ENCODE peak calls at places on chromosome 16, in four cellular contexts. One of them, this sample, is unnamed.
A peak's percentile ranks its signal among the peaks of the same experiment; 100 is the strongest.

GRCh38 chr16:59748531-59748930 is 1014.4 kb upstream of the GOT2 start:
- DNase-seq in H54: no peak
- DNase-seq in stimulated activated CD8-positive, alpha-beta memory T cell treated with anti-CD3 and anti-CD28 coated beads, Interleukin-4, amount 100 ng/mL, for 24 hours: no peak
- DNase-seq in CD8-positive, alpha-beta memory T cell: no peak
- DNase-seq in this sample: no peak

GRCh38 chr16:74107795-74108610 is 188.6 kb upstream of the PSMD7 start:
- DNase-seq in H54: peak; percentile 7
- DNase-seq in CD8-positive, alpha-beta memory T cell: no peak
- DNase-seq in stimulated activated CD8-positive, alpha-beta memory T cell treated with anti-CD3 and anti-CD28 coated beads, Interleukin-4, amount 100 ng/mL, for 24 hours: peak; percentile 15
- DNase-seq in this sample: peak; percentile 19

GRCh38 chr16:2751577-2752034 is 832 bp upstream of the SRRM2 start:
- DNase-seq in H54: no peak
- DNase-seq in CD8-positive, alpha-beta memory T cell: no peak
- DNase-seq in stimulated activated CD8-positive, alpha-beta memory T cell treated with anti-CD3 and anti-CD28 coated beads, Interleukin-4, amount 100 ng/mL, for 24 hours: no peak
- DNase-seq in this sample: peak; percentile 68

GRCh38 chr16:71205482-71206131 is 24.9 kb downstream of the HYDIN start:
- DNase-seq in stimulated activated CD8-positive, alpha-beta memory T cell treated with anti-CD3 and anti-CD28 coated beads, Interleukin-4, amount 100 ng/mL, for 24 hours: no peak
- DNase-seq in CD8-positive, alpha-beta memory T cell: no peak
- DNase-seq in H54: no peak
- DNase-seq in this sample: no peak

GRCh38 chr16:86216591-86216990 is 293.7 kb upstream of the FOXF1 start:
- DNase-seq in H54: no peak
- DNase-seq in stimulated activated CD8-positive, alpha-beta memory T cell treated with anti-CD3 and anti-CD28 coated beads, Interleukin-4, amount 100 ng/mL, for 24 hours: no peak
- DNase-seq in CD8-positive, alpha-beta memory T cell: no peak
- DNase-seq in this sample: no peak

GRCh38 chr16:72995151-72995881 is 52.6 kb downstream of the ZFHX3 start:
- DNase-seq in stimulated activated CD8-positive, alpha-beta memory T cell treated with anti-CD3 and anti-CD28 coated beads, Interleukin-4, amount 100 ng/mL, for 24 hours: no peak
- DNase-seq in CD8-positive, alpha-beta memory T cell: no peak
- DNase-seq in H54: no peak
- DNase-seq in this sample: no peak

GRCh38 chr16:19219836-19220235 is 51.8 kb downstream of the SYT17 start:
- DNase-seq in stimulated activated CD8-positive, alpha-beta memory T cell treated with anti-CD3 and anti-CD28 coated beads, Interleukin-4, amount 100 ng/mL, for 24 hours: no peak
- DNase-seq in CD8-positive, alpha-beta memory T cell: no peak
- DNase-seq in H54: no peak
- DNase-seq in this sample: no peak

GRCh38 chr16:89471225-89471624 is 19.1 kb downstream of the ANKRD11 start:
- DNase-seq in stimulated activated CD8-positive, alpha-beta memory T cell treated with anti-CD3 and anti-CD28 coated beads, Interleukin-4, amount 100 ng/mL, for 24 hours: no peak
- DNase-seq in H54: peak; percentile 75
- DNase-seq in CD8-positive, alpha-beta memory T cell: no peak
- DNase-seq in this sample: no peak

GRCh38 chr16:24771132-24771778 is 41.8 kb downstream of the TNRC6A start:
- DNase-seq in H54: no peak
- DNase-seq in CD8-positive, alpha-beta memory T cell: no peak
- DNase-seq in stimulated activated CD8-positive, alpha-beta memory T cell treated with anti-CD3 and anti-CD28 coated beads, Interleukin-4, amount 100 ng/mL, for 24 hours: no peak
- DNase-seq in this sample: no peak

GRCh38 chr16:80924372-80924978 is 82.2 kb downstream of the CMC2 start:
- DNase-seq in CD8-positive, alpha-beta memory T cell: peak; percentile 2
- DNase-seq in H54: no peak
- DNase-seq in stimulated activated CD8-positive, alpha-beta memory T cell treated with anti-CD3 and anti-CD28 coated beads, Interleukin-4, amount 100 ng/mL, for 24 hours: peak; percentile 9
- DNase-seq in this sample: peak; percentile 24

GRCh38 chr16:21263640-21264211 is 14.4 kb downstream of the CRYM start:
- DNase-seq in stimulated activated CD8-positive, alpha-beta memory T cell treated with anti-CD3 and anti-CD28 coated beads, Interleukin-4, amount 100 ng/mL, for 24 hours: no peak
- DNase-seq in CD8-positive, alpha-beta memory T cell: no peak
- DNase-seq in H54: no peak
- DNase-seq in this sample: peak; percentile 11

GRCh38 chr16:14497245-14498082 is 132.6 kb downstream of the PARN start:
- DNase-seq in CD8-positive, alpha-beta memory T cell: no peak
- DNase-seq in H54: no peak
- DNase-seq in stimulated activated CD8-positive, alpha-beta memory T cell treated with anti-CD3 and anti-CD28 coated beads, Interleukin-4, amount 100 ng/mL, for 24 hours: no peak
- DNase-seq in this sample: no peak

GRCh38 chr16:50067290-50067853 is 1.6 kb downstream of the HEATR3 start:
- DNase-seq in stimulated activated CD8-positive, alpha-beta memory T cell treated with anti-CD3 and anti-CD28 coated beads, Interleukin-4, amount 100 ng/mL, for 24 hours: no peak
- DNase-seq in H54: peak; percentile 7
- DNase-seq in CD8-positive, alpha-beta memory T cell: no peak
- DNase-seq in this sample: no peak

GRCh38 chr16:50093607-50094570 is 28.1 kb downstream of the HEATR3 start:
- DNase-seq in CD8-positive, alpha-beta memory T cell: no peak
- DNase-seq in H54: no peak
- DNase-seq in stimulated activated CD8-positive, alpha-beta memory T cell treated with anti-CD3 and anti-CD28 coated beads, Interleukin-4, amount 100 ng/mL, for 24 hours: no peak
- DNase-seq in this sample: no peak

GRCh38 chr16:73019456-73020362 is 28.2 kb downstream of the ZFHX3 start:
- DNase-seq in CD8-positive, alpha-beta memory T cell: no peak
- DNase-seq in H54: peak; percentile 64
- DNase-seq in stimulated activated CD8-positive, alpha-beta memory T cell treated with anti-CD3 and anti-CD28 coated beads, Interleukin-4, amount 100 ng/mL, for 24 hours: no peak
- DNase-seq in this sample: no peak

GRCh38 chr16:30053376-30054015 is 12.1 kb upstream of the ALDOA start:
- DNase-seq in CD8-positive, alpha-beta memory T cell: no peak
- DNase-seq in stimulated activated CD8-positive, alpha-beta memory T cell treated with anti-CD3 and anti-CD28 coated beads, Interleukin-4, amount 100 ng/mL, for 24 hours: no peak
- DNase-seq in H54: peak; percentile 70
- DNase-seq in this sample: no peak

GRCh38 chr16:1048442-1049112 is 24.0 kb upstream of the SSTR5 start:
- DNase-seq in CD8-positive, alpha-beta memory T cell: no peak
- DNase-seq in H54: no peak
- DNase-seq in stimulated activated CD8-positive, alpha-beta memory T cell treated with anti-CD3 and anti-CD28 coated beads, Interleukin-4, amount 100 ng/mL, for 24 hours: no peak
- DNase-seq in this sample: no peak

GRCh38 chr16:49712567-49712966 is 143.3 kb downstream of the ZNF423 start:
- DNase-seq in stimulated activated CD8-positive, alpha-beta memory T cell treated with anti-CD3 and anti-CD28 coated beads, Interleukin-4, amount 100 ng/mL, for 24 hours: no peak
- DNase-seq in H54: no peak
- DNase-seq in CD8-positive, alpha-beta memory T cell: no peak
- DNase-seq in this sample: no peak

GRCh38 chr16:86984975-86985655 is 332.1 kb downstream of the C16orf95 start:
- DNase-seq in stimulated activated CD8-positive, alpha-beta memory T cell treated with anti-CD3 and anti-CD28 coated beads, Interleukin-4, amount 100 ng/mL, for 24 hours: no peak
- DNase-seq in CD8-positive, alpha-beta memory T cell: no peak
- DNase-seq in H54: no peak
- DNase-seq in this sample: peak; percentile 25

GRCh38 chr16:88922114-88922825 is 54.7 kb downstream of the CBFA2T3 start:
- DNase-seq in H54: peak; percentile 91
- DNase-seq in stimulated activated CD8-positive, alpha-beta memory T cell treated with anti-CD3 and anti-CD28 coated beads, Interleukin-4, amount 100 ng/mL, for 24 hours: no peak
- DNase-seq in CD8-positive, alpha-beta memory T cell: no peak
- DNase-seq in this sample: no peak

GRCh38 chr16:57041182-57042156 is 50.9 kb upstream of the CPNE2 start:
- DNase-seq in H54: no peak
- DNase-seq in CD8-positive, alpha-beta memory T cell: peak; percentile 69
- DNase-seq in stimulated activated CD8-positive, alpha-beta memory T cell treated with anti-CD3 and anti-CD28 coated beads, Interleukin-4, amount 100 ng/mL, for 24 hours: peak; percentile 75
- DNase-seq in this sample: no peak

GRCh38 chr16:86546638-86547013 is 8.4 kb downstream of the MTHFSD start:
- DNase-seq in CD8-positive, alpha-beta memory T cell: no peak
- DNase-seq in H54: no peak
- DNase-seq in stimulated activated CD8-positive, alpha-beta memory T cell treated with anti-CD3 and anti-CD28 coated beads, Interleukin-4, amount 100 ng/mL, for 24 hours: no peak
- DNase-seq in this sample: no peak

GRCh38 chr16:73254983-73255382 is 207.1 kb upstream of the ZFHX3 start:
- DNase-seq in stimulated activated CD8-positive, alpha-beta memory T cell treated with anti-CD3 and anti-CD28 coated beads, Interleukin-4, amount 100 ng/mL, for 24 hours: no peak
- DNase-seq in CD8-positive, alpha-beta memory T cell: no peak
- DNase-seq in H54: no peak
- DNase-seq in this sample: no peak

GRCh38 chr16:1497014-1497598 is 3.9 kb downstream of the TELO2 start:
- DNase-seq in stimulated activated CD8-positive, alpha-beta memory T cell treated with anti-CD3 and anti-CD28 coated beads, Interleukin-4, amount 100 ng/mL, for 24 hours: no peak
- DNase-seq in CD8-positive, alpha-beta memory T cell: no peak
- DNase-seq in H54: no peak
- DNase-seq in this sample: no peak

GRCh38 chr16:9042943-9043680 is 48.3 kb upstream of the HAPSTR1 start:
- DNase-seq in stimulated activated CD8-positive, alpha-beta memory T cell treated with anti-CD3 and anti-CD28 coated beads, Interleukin-4, amount 100 ng/mL, for 24 hours: no peak
- DNase-seq in CD8-positive, alpha-beta memory T cell: no peak
- DNase-seq in H54: no peak
- DNase-seq in this sample: no peak

GRCh38 chr16:63289834-63290460 is 1253.7 kb upstream of the CDH8 start:
- DNase-seq in stimulated activated CD8-positive, alpha-beta memory T cell treated with anti-CD3 and anti-CD28 coated beads, Interleukin-4, amount 100 ng/mL, for 24 hours: no peak
- DNase-seq in CD8-positive, alpha-beta memory T cell: no peak
- DNase-seq in H54: peak; percentile 13
- DNase-seq in this sample: peak; percentile 44

GRCh38 chr16:88454315-88455057 is 1.4 kb downstream of the ZFPM1 start:
- DNase-seq in CD8-positive, alpha-beta memory T cell: peak; percentile 43
- DNase-seq in H54: no peak
- DNase-seq in stimulated activated CD8-positive, alpha-beta memory T cell treated with anti-CD3 and anti-CD28 coated beads, Interleukin-4, amount 100 ng/mL, for 24 hours: peak; percentile 19
- DNase-seq in this sample: peak; percentile 69

GRCh38 chr16:89613101-89613953 is at the start of gene DPEP1:
- DNase-seq in H54: no peak
- DNase-seq in stimulated activated CD8-positive, alpha-beta memory T cell treated with anti-CD3 and anti-CD28 coated beads, Interleukin-4, amount 100 ng/mL, for 24 hours: no peak
- DNase-seq in CD8-positive, alpha-beta memory T cell: no peak
- DNase-seq in this sample: no peak

GRCh38 chr16:5205394-5206040 is 107.9 kb upstream of the EEF2KMT start:
- DNase-seq in H54: no peak
- DNase-seq in stimulated activated CD8-positive, alpha-beta memory T cell treated with anti-CD3 and anti-CD28 coated beads, Interleukin-4, amount 100 ng/mL, for 24 hours: no peak
- DNase-seq in CD8-positive, alpha-beta memory T cell: no peak
- DNase-seq in this sample: no peak

GRCh38 chr16:57427824-57428223 is 19.4 kb downstream of the CIAPIN1 start:
- DNase-seq in H54: no peak
- DNase-seq in CD8-positive, alpha-beta memory T cell: no peak
- DNase-seq in stimulated activated CD8-positive, alpha-beta memory T cell treated with anti-CD3 and anti-CD28 coated beads, Interleukin-4, amount 100 ng/mL, for 24 hours: no peak
- DNase-seq in this sample: no peak

GRCh38 chr16:11712122-11712521 is 30.5 kb downstream of the TXNDC11 start:
- DNase-seq in stimulated activated CD8-positive, alpha-beta memory T cell treated with anti-CD3 and anti-CD28 coated beads, Interleukin-4, amount 100 ng/mL, for 24 hours: no peak
- DNase-seq in CD8-positive, alpha-beta memory T cell: no peak
- DNase-seq in H54: no peak
- DNase-seq in this sample: no peak

GRCh38 chr16:77387075-77387474 is 47.8 kb downstream of the ADAMTS18 start:
- DNase-seq in stimulated activated CD8-positive, alpha-beta memory T cell treated with anti-CD3 and anti-CD28 coated beads, Interleukin-4, amount 100 ng/mL, for 24 hours: no peak
- DNase-seq in H54: no peak
- DNase-seq in CD8-positive, alpha-beta memory T cell: no peak
- DNase-seq in this sample: no peak

GRCh38 chr16:2154533-2155090 is 970 bp upstream of the TRAF7 start:
- DNase-seq in CD8-positive, alpha-beta memory T cell: no peak
- DNase-seq in H54: no peak
- DNase-seq in stimulated activated CD8-positive, alpha-beta memory T cell treated with anti-CD3 and anti-CD28 coated beads, Interleukin-4, amount 100 ng/mL, for 24 hours: no peak
- DNase-seq in this sample: peak; percentile 62

GRCh38 chr16:49638696-49639629 is 216.9 kb downstream of the ZNF423 start:
- DNase-seq in stimulated activated CD8-positive, alpha-beta memory T cell treated with anti-CD3 and anti-CD28 coated beads, Interleukin-4, amount 100 ng/mL, for 24 hours: no peak
- DNase-seq in CD8-positive, alpha-beta memory T cell: no peak
- DNase-seq in H54: no peak
- DNase-seq in this sample: no peak

GRCh38 chr16:75946058-75946457 is 219.8 kb upstream of the CPHXL start:
- DNase-seq in H54: no peak
- DNase-seq in stimulated activated CD8-positive, alpha-beta memory T cell treated with anti-CD3 and anti-CD28 coated beads, Interleukin-4, amount 100 ng/mL, for 24 hours: no peak
- DNase-seq in CD8-positive, alpha-beta memory T cell: no peak
- DNase-seq in this sample: no peak

GRCh38 chr16:20865420-20866126 is 34.6 kb downstream of the DCUN1D3 start:
- DNase-seq in H54: no peak
- DNase-seq in CD8-positive, alpha-beta memory T cell: no peak
- DNase-seq in stimulated activated CD8-positive, alpha-beta memory T cell treated with anti-CD3 and anti-CD28 coated beads, Interleukin-4, amount 100 ng/mL, for 24 hours: no peak
- DNase-seq in this sample: no peak

GRCh38 chr16:4979164-4979563 is 21.0 kb downstream of the SEC14L5 start:
- DNase-seq in H54: no peak
- DNase-seq in stimulated activated CD8-positive, alpha-beta memory T cell treated with anti-CD3 and anti-CD28 coated beads, Interleukin-4, amount 100 ng/mL, for 24 hours: no peak
- DNase-seq in CD8-positive, alpha-beta memory T cell: no peak
- DNase-seq in this sample: no peak

GRCh38 chr16:57784334-57784733 is 18.0 kb downstream of the KIFC3 start:
- DNase-seq in stimulated activated CD8-positive, alpha-beta memory T cell treated with anti-CD3 and anti-CD28 coated beads, Interleukin-4, amount 100 ng/mL, for 24 hours: no peak
- DNase-seq in CD8-positive, alpha-beta memory T cell: no peak
- DNase-seq in H54: no peak
- DNase-seq in this sample: no peak

This sample was measured in NCI-H1417.